ENCODE peak calls at places on chromosomes 13 and 19, in six cellular contexts. W, G, E, H, I and Q are unnamed samples.

GRCh38 chr19:5696196-5697021 is 6.3 kb downstream of the RPL36 start:
- DNase-seq in I (no peak), E (no peak), H (no peak), G (no peak), W (no peak), Q (no peak)

GRCh38 chr19:1472227-1473055 is 6.6 kb downstream of the C19orf25 start:
- DNase-seq in W (no peak), E (no peak), G (no peak), I (no peak), H (no peak), Q (no peak)

GRCh38 chr19:4108767-4109625 is 14.9 kb downstream of the MAP2K2 start:
- DNase-seq in G (no peak), E (no peak), H (no peak), W (no peak), I (no peak), Q (peak; percentile 50)

GRCh38 chr13:52158629-52159158 is 703 bp downstream of the NEK3 start:
- DNase-seq in G (no peak), H (peak; percentile 26), E (peak; percentile 29), W (peak; percentile 66), I (no peak), Q (no peak)

GRCh38 chr19:40616941-40617340 is 15.8 kb downstream of the LTBP4 start:
- DNase-seq in G (no peak), I (no peak), W (no peak), H (no peak), E (no peak), Q (no peak)

GRCh38 chr13:98453254-98453843 is 123.6 kb downstream of the STK24 start:
- DNase-seq in I (no peak), W (no peak), G (no peak), E (no peak), H (no peak), Q (no peak)

GRCh38 chr19:16524991-16525734 is 17.1 kb downstream of the CHERP start:
- DNase-seq in G (no peak), E (no peak), H (no peak), I (no peak), W (no peak), Q (no peak)

GRCh38 chr13:24683833-24684599 is 3.8 kb downstream of the ATP12A start:
- DNase-seq in I (peak; percentile 18), W (peak; percentile 44), H (peak; percentile 39), E (peak; percentile 59), G (peak; percentile 54), Q (peak; percentile 61)

GRCh38 chr13:24076636-24077035 is 83.9 kb upstream of the SPATA13 start:
- DNase-seq in E (no peak), W (no peak), G (no peak), I (no peak), H (no peak), Q (no peak)

GRCh38 chr13:75934889-75935288 is 298.8 kb downstream of the LMO7 start:
- DNase-seq in I (peak; percentile 83), W (peak; percentile 23), H (no peak), E (no peak), G (no peak), Q (no peak)

GRCh38 chr13:79799049-79799448 is 318.1 kb downstream of the NDFIP2 start:
- DNase-seq in W (no peak), E (no peak), G (no peak), I (no peak), H (no peak), Q (no peak)

GRCh38 chr13:107407074-107407473 is 808.3 kb downstream of the LIG4 start:
- DNase-seq in W (no peak), E (no peak), H (no peak), G (no peak), I (no peak), Q (no peak)

GRCh38 chr13:42906257-42906656 is 85.8 kb downstream of the EPSTI1 start:
- DNase-seq in H (peak; percentile 59), G (no peak), W (no peak), E (no peak), I (peak; percentile 23), Q (no peak)

GRCh38 chr19:33430674-33431277 is 57.3 kb downstream of the CEBPG start:
- DNase-seq in W (peak; percentile 73), H (peak; percentile 69), E (peak; percentile 37), G (peak; percentile 83), I (peak; percentile 22), Q (peak; percentile 67)

GRCh38 chr19:1856698-1857603 is 6.4 kb downstream of the KLF16 start:
- DNase-seq in G (no peak), H (peak; percentile 50), W (peak; percentile 69), E (peak; percentile 50), I (peak; percentile 77), Q (peak; percentile 52)

GRCh38 chr19:3604227-3604986 is 2.3 kb downstream of the TBXA2R start:
- DNase-seq in G (no peak), W (no peak), H (no peak), E (no peak), I (no peak), Q (no peak)

GRCh38 chr13:47499358-47500150 is 501.5 kb downstream of the SUCLA2 start:
- DNase-seq in I (peak; percentile 80), H (no peak), G (no peak), W (peak; percentile 81), E (no peak), Q (no peak)

GRCh38 chr13:29849071-29849541 is 1.3 kb downstream of the UBL3 start:
- DNase-seq in W (peak; percentile 34), E (peak; percentile 46), I (peak; percentile 41), H (peak; percentile 21), G (no peak), Q (peak; percentile 37)

GRCh38 chr13:48431431-48431830 is 18.5 kb upstream of the LPAR6 start:
- DNase-seq in E (no peak), H (no peak), G (no peak), I (peak; percentile 53), W (no peak), Q (no peak)

GRCh38 chr13:113252516-113252915 is 43.1 kb downstream of the CUL4A start:
- DNase-seq in G (no peak), H (no peak), I (no peak), W (no peak), E (no peak), Q (no peak)

GRCh38 chr19:49413348-49413747 is 9.9 kb downstream of the PTH2 start:
- DNase-seq in W (no peak), E (no peak), H (no peak), I (no peak), G (no peak), Q (no peak)

GRCh38 chr19:16349551-16350171 is 25.0 kb downstream of the KLF2 start:
- DNase-seq in G (no peak), H (no peak), W (no peak), I (no peak), E (no peak), Q (no peak)

GRCh38 chr19:1163283-1163933 is 10.7 kb downstream of the SBNO2 start:
- DNase-seq in G (no peak), H (no peak), W (no peak), I (no peak), E (no peak), Q (no peak)

GRCh38 chr19:55679343-55680257 is 4.6 kb downstream of the EPN1 start:
- DNase-seq in H (no peak), I (peak; percentile 50), E (no peak), G (no peak), W (no peak), Q (no peak)

GRCh38 chr19:31600731-31601295 is 251.6 kb upstream of the TSHZ3 start:
- DNase-seq in I (no peak), H (no peak), G (no peak), W (no peak), E (no peak), Q (no peak)

GRCh38 chr13:105598551-105598950 is 936.9 kb downstream of the EFNB2 start:
- DNase-seq in E (no peak), H (no peak), G (no peak), W (peak; percentile 19), I (peak; percentile 91), Q (no peak)

GRCh38 chr13:113155201-113155600 is 3.2 kb upstream of the PROZ start:
- DNase-seq in E (no peak), G (no peak), H (no peak), I (no peak), W (no peak), Q (no peak)

GRCh38 chr19:49129238-49129583 is 9.9 kb downstream of the PPFIA3 start:
- DNase-seq in I (no peak), E (no peak), W (no peak), H (no peak), G (no peak), Q (no peak)

GRCh38 chr13:98451676-98452105 is 125.2 kb downstream of the STK24 start:
- DNase-seq in E (peak; percentile 48), W (peak; percentile 73), G (no peak), H (no peak), I (no peak), Q (no peak)

GRCh38 chr19:33819875-33820781 is 23.5 kb downstream of the KCTD15 start:
- DNase-seq in W (peak; percentile 24), I (peak; percentile 58), E (peak; percentile 54), G (peak; percentile 67), H (peak; percentile 89), Q (peak; percentile 71)

GRCh38 chr19:56837892-56838679 is 2.4 kb downstream of the PEG3 start:
- DNase-seq in H (peak; percentile 59), E (peak; percentile 50), I (peak; percentile 40), G (no peak), W (no peak), Q (no peak)

GRCh38 chr13:25901460-25902376 is 150.1 kb downstream of the SHISA2 start:
- DNase-seq in E (no peak), H (peak; percentile 74), G (no peak), I (peak; percentile 82), W (peak; percentile 64), Q (peak; percentile 26)

GRCh38 chr13:51241720-51242119 is 19.5 kb downstream of the FAM124A start:
- DNase-seq in G (no peak), I (no peak), E (no peak), H (no peak), W (no peak), Q (no peak)

GRCh38 chr13:43411741-43412140 is 375.0 kb downstream of the ENOX1 start:
- DNase-seq in G (no peak), W (no peak), I (no peak), E (no peak), H (no peak), Q (no peak)

GRCh38 chr19:1469200-1469935 is 9.6 kb downstream of the C19orf25 start:
- DNase-seq in G (no peak), I (no peak), H (no peak), W (no peak), E (no peak), Q (no peak)

GRCh38 chr13:75153834-75154233 is 328.1 kb downstream of the TBC1D4 start:
- DNase-seq in W (no peak), E (no peak), G (no peak), I (no peak), H (no peak), Q (no peak)